ENCODE peak calls at places on chromosomes 6 and 20, in nine cellular contexts. One of them, this sample, is unnamed.

GRCh38 chr6:7502743-7503142 is 38.7 kb upstream of the DSP start:
- DNase-seq in tibial nerve: no peak
- DNase-seq in H54: no peak
- DNase-seq in ureter: no peak
- DNase-seq in GM06990: no peak
- DNase-seq in germinal center: no peak
- DNase-seq in OCI-LY7: no peak
- DNase-seq in ELR: no peak
- DNase-seq in stimulated activated CD8-positive, alpha-beta memory T cell treated with anti-CD3 and anti-CD28 coated beads, Interleukin-15, amount 100 ng/mL, for 24 hours: no peak
- DNase-seq in this sample: no peak

GRCh38 chr6:71333700-71334099 is 45.1 kb downstream of the OGFRL1 start:
- DNase-seq in tibial nerve: no peak
- DNase-seq in H54: peak
- DNase-seq in ureter: no peak
- DNase-seq in GM06990: no peak
- DNase-seq in germinal center: no peak
- DNase-seq in OCI-LY7: no peak
- DNase-seq in ELR: peak
- DNase-seq in stimulated activated CD8-positive, alpha-beta memory T cell treated with anti-CD3 and anti-CD28 coated beads, Interleukin-15, amount 100 ng/mL, for 24 hours: no peak
- DNase-seq in this sample: no peak

GRCh38 chr6:134196568-134197301 is 121.2 kb downstream of the SGK1 start:
- DNase-seq in tibial nerve: no peak
- DNase-seq in H54: no peak
- DNase-seq in ureter: no peak
- DNase-seq in GM06990: peak
- DNase-seq in germinal center: no peak
- DNase-seq in OCI-LY7: no peak
- DNase-seq in ELR: no peak
- DNase-seq in stimulated activated CD8-positive, alpha-beta memory T cell treated with anti-CD3 and anti-CD28 coated beads, Interleukin-15, amount 100 ng/mL, for 24 hours: no peak
- DNase-seq in this sample: no peak

GRCh38 chr6:41039060-41039998 is at the start of gene UNC5CL:
- DNase-seq in tibial nerve: no peak
- DNase-seq in H54: peak
- DNase-seq in ureter: peak
- DNase-seq in GM06990: no peak
- DNase-seq in germinal center: peak
- DNase-seq in OCI-LY7: peak
- DNase-seq in ELR: peak
- DNase-seq in stimulated activated CD8-positive, alpha-beta memory T cell treated with anti-CD3 and anti-CD28 coated beads, Interleukin-15, amount 100 ng/mL, for 24 hours: no peak
- DNase-seq in this sample: no peak

GRCh38 chr20:1537731-1538058 is 19.8 kb downstream of the SIRPD start:
- DNase-seq in tibial nerve: peak
- DNase-seq in H54: no peak
- DNase-seq in ureter: no peak
- DNase-seq in GM06990: peak
- DNase-seq in germinal center: peak
- DNase-seq in OCI-LY7: peak
- DNase-seq in ELR: no peak
- DNase-seq in stimulated activated CD8-positive, alpha-beta memory T cell treated with anti-CD3 and anti-CD28 coated beads, Interleukin-15, amount 100 ng/mL, for 24 hours: no peak
- DNase-seq in this sample: no peak

GRCh38 chr20:32636278-32636677 is 37.5 kb downstream of the C20orf203 start:
- DNase-seq in tibial nerve: no peak
- DNase-seq in H54: no peak
- DNase-seq in ureter: no peak
- DNase-seq in GM06990: no peak
- DNase-seq in germinal center: no peak
- DNase-seq in OCI-LY7: no peak
- DNase-seq in ELR: no peak
- DNase-seq in stimulated activated CD8-positive, alpha-beta memory T cell treated with anti-CD3 and anti-CD28 coated beads, Interleukin-15, amount 100 ng/mL, for 24 hours: no peak
- DNase-seq in this sample: no peak

GRCh38 chr20:62765021-62765420 is 31.3 kb upstream of the MRGBP start:
- DNase-seq in tibial nerve: no peak
- DNase-seq in H54: no peak
- DNase-seq in ureter: no peak
- DNase-seq in GM06990: no peak
- DNase-seq in germinal center: no peak
- DNase-seq in OCI-LY7: no peak
- DNase-seq in ELR: no peak
- DNase-seq in stimulated activated CD8-positive, alpha-beta memory T cell treated with anti-CD3 and anti-CD28 coated beads, Interleukin-15, amount 100 ng/mL, for 24 hours: no peak
- DNase-seq in this sample: no peak

GRCh38 chr6:166330612-166331011 is 11.7 kb downstream of the SFT2D1 start:
- DNase-seq in tibial nerve: no peak
- DNase-seq in H54: no peak
- DNase-seq in ureter: no peak
- DNase-seq in GM06990: no peak
- DNase-seq in germinal center: no peak
- DNase-seq in OCI-LY7: no peak
- DNase-seq in ELR: peak
- DNase-seq in stimulated activated CD8-positive, alpha-beta memory T cell treated with anti-CD3 and anti-CD28 coated beads, Interleukin-15, amount 100 ng/mL, for 24 hours: no peak
- DNase-seq in this sample: no peak

GRCh38 chr20:25223179-25223661 is 24.7 kb upstream of the PYGB start:
- DNase-seq in tibial nerve: no peak
- DNase-seq in H54: peak
- DNase-seq in ureter: no peak
- DNase-seq in GM06990: no peak
- DNase-seq in germinal center: no peak
- DNase-seq in OCI-LY7: peak
- DNase-seq in ELR: peak
- DNase-seq in stimulated activated CD8-positive, alpha-beta memory T cell treated with anti-CD3 and anti-CD28 coated beads, Interleukin-15, amount 100 ng/mL, for 24 hours: no peak
- DNase-seq in this sample: peak

GRCh38 chr20:43440531-43440930 is 17.2 kb upstream of the SRSF6 start:
- DNase-seq in tibial nerve: no peak
- DNase-seq in H54: no peak
- DNase-seq in ureter: no peak
- DNase-seq in GM06990: no peak
- DNase-seq in germinal center: no peak
- DNase-seq in OCI-LY7: no peak
- DNase-seq in ELR: no peak
- DNase-seq in stimulated activated CD8-positive, alpha-beta memory T cell treated with anti-CD3 and anti-CD28 coated beads, Interleukin-15, amount 100 ng/mL, for 24 hours: no peak
- DNase-seq in this sample: no peak

GRCh38 chr6:74166849-74167248 is 470.8 kb downstream of the CD109 start:
- DNase-seq in tibial nerve: no peak
- DNase-seq in H54: no peak
- DNase-seq in ureter: no peak
- DNase-seq in GM06990: no peak
- DNase-seq in germinal center: no peak
- DNase-seq in OCI-LY7: no peak
- DNase-seq in ELR: peak
- DNase-seq in stimulated activated CD8-positive, alpha-beta memory T cell treated with anti-CD3 and anti-CD28 coated beads, Interleukin-15, amount 100 ng/mL, for 24 hours: no peak
- DNase-seq in this sample: no peak

GRCh38 chr6:45590225-45590624 is 212.5 kb upstream of the SUPT3H start:
- DNase-seq in tibial nerve: no peak
- DNase-seq in H54: peak
- DNase-seq in ureter: no peak
- DNase-seq in GM06990: no peak
- DNase-seq in germinal center: no peak
- DNase-seq in OCI-LY7: no peak
- DNase-seq in ELR: peak
- DNase-seq in stimulated activated CD8-positive, alpha-beta memory T cell treated with anti-CD3 and anti-CD28 coated beads, Interleukin-15, amount 100 ng/mL, for 24 hours: no peak
- DNase-seq in this sample: no peak

GRCh38 chr20:62647521-62648317 is 5.4 kb downstream of the SLCO4A1 start:
- DNase-seq in tibial nerve: peak
- DNase-seq in H54: no peak
- DNase-seq in ureter: no peak
- DNase-seq in GM06990: no peak
- DNase-seq in germinal center: no peak
- DNase-seq in OCI-LY7: no peak
- DNase-seq in ELR: no peak
- DNase-seq in stimulated activated CD8-positive, alpha-beta memory T cell treated with anti-CD3 and anti-CD28 coated beads, Interleukin-15, amount 100 ng/mL, for 24 hours: no peak
- DNase-seq in this sample: no peak

GRCh38 chr20:58008866-58009265 is 219.6 kb downstream of the ANKRD60 start:
- DNase-seq in tibial nerve: no peak
- DNase-seq in H54: no peak
- DNase-seq in ureter: no peak
- DNase-seq in GM06990: no peak
- DNase-seq in germinal center: no peak
- DNase-seq in OCI-LY7: no peak
- DNase-seq in ELR: no peak
- DNase-seq in stimulated activated CD8-positive, alpha-beta memory T cell treated with anti-CD3 and anti-CD28 coated beads, Interleukin-15, amount 100 ng/mL, for 24 hours: no peak
- DNase-seq in this sample: no peak

GRCh38 chr6:97059473-97059872 is 134.9 kb downstream of the KLHL32 start:
- DNase-seq in tibial nerve: no peak
- DNase-seq in H54: no peak
- DNase-seq in ureter: no peak
- DNase-seq in GM06990: peak
- DNase-seq in germinal center: peak
- DNase-seq in OCI-LY7: peak
- DNase-seq in ELR: peak
- DNase-seq in stimulated activated CD8-positive, alpha-beta memory T cell treated with anti-CD3 and anti-CD28 coated beads, Interleukin-15, amount 100 ng/mL, for 24 hours: no peak
- DNase-seq in this sample: no peak

GRCh38 chr6:150987371-150987828 is 121.9 kb downstream of the MTHFD1L start:
- DNase-seq in tibial nerve: no peak
- DNase-seq in H54: no peak
- DNase-seq in ureter: no peak
- DNase-seq in GM06990: peak
- DNase-seq in germinal center: no peak
- DNase-seq in OCI-LY7: no peak
- DNase-seq in ELR: peak
- DNase-seq in stimulated activated CD8-positive, alpha-beta memory T cell treated with anti-CD3 and anti-CD28 coated beads, Interleukin-15, amount 100 ng/mL, for 24 hours: no peak
- DNase-seq in this sample: no peak

GRCh38 chr6:24949020-24949569 is 13.3 kb upstream of the RIPOR2 start:
- DNase-seq in tibial nerve: no peak
- DNase-seq in H54: no peak
- DNase-seq in ureter: no peak
- DNase-seq in GM06990: peak
- DNase-seq in germinal center: peak
- DNase-seq in OCI-LY7: peak
- DNase-seq in ELR: no peak
- DNase-seq in stimulated activated CD8-positive, alpha-beta memory T cell treated with anti-CD3 and anti-CD28 coated beads, Interleukin-15, amount 100 ng/mL, for 24 hours: no peak
- DNase-seq in this sample: no peak

GRCh38 chr6:57313711-57314471 is 3.5 kb upstream of the PRIM2 start:
- DNase-seq in tibial nerve: no peak
- DNase-seq in H54: peak
- DNase-seq in ureter: peak
- DNase-seq in GM06990: no peak
- DNase-seq in germinal center: no peak
- DNase-seq in OCI-LY7: no peak
- DNase-seq in ELR: peak
- DNase-seq in stimulated activated CD8-positive, alpha-beta memory T cell treated with anti-CD3 and anti-CD28 coated beads, Interleukin-15, amount 100 ng/mL, for 24 hours: no peak
- DNase-seq in this sample: peak